ENCODE peak calls at places on chromosomes 4 and X, in nine cellular contexts. U, Y, X, F, G, O, H, V and C are unnamed samples.

GRCh38 chr4:87469390-87469789 is 47.0 kb downstream of the NUDT9 start:
- DNase-seq in F (no peak), U (no peak), X (no peak), G (no peak), H (no peak), O (no peak), Y (no peak), V (no peak), C (no peak)

GRCh38 chr4:54658321-54659093 is 750 bp downstream of the KIT start:
- DNase-seq in H (no peak), F (peak; percentile 38), U (peak; percentile 64), O (no peak), X (peak; percentile 65), V (peak; percentile 52), Y (no peak), G (peak; percentile 59), C (peak; percentile 14)

GRCh38 chr4:13911256-13911655 is 283.7 kb upstream of the BOD1L1 start:
- DNase-seq in O (no peak), G (no peak), U (no peak), V (no peak), F (no peak), Y (no peak), H (no peak), X (no peak), C (no peak)

GRCh38 chrX:135498236-135498635 is 22.2 kb upstream of the INTS6L start:
- DNase-seq in F (no peak), X (no peak), V (no peak), O (no peak), U (no peak), Y (no peak), H (no peak), G (no peak), C (no peak)

GRCh38 chr4:6755088-6755753 is 27.3 kb upstream of the KIAA0232 start:
- DNase-seq in O (no peak), G (no peak), H (no peak), X (no peak), U (peak; percentile 18), F (no peak), Y (no peak), V (no peak), C (peak; percentile 92)

GRCh38 chr4:141609243-141609642 is 27.1 kb upstream of the IL15 start:
- DNase-seq in H (no peak), U (peak; percentile 50), F (no peak), V (no peak), Y (no peak), G (no peak), X (no peak), O (no peak), C (no peak)

GRCh38 chrX:42119076-42119475 is 195.7 kb upstream of the CASK start:
- DNase-seq in Y (no peak), O (no peak), F (peak; percentile 67), G (no peak), U (no peak), X (no peak), V (no peak), H (no peak), C (peak; percentile 81)

GRCh38 chrX:10158279-10158939 is 1.6 kb downstream of the CLCN4 start:
- DNase-seq in F (no peak), H (no peak), U (no peak), Y (no peak), X (no peak), G (no peak), O (peak; percentile 45), V (peak; percentile 5), C (no peak)

GRCh38 chr4:154485127-154485773 is 6.3 kb downstream of the DCHS2 start:
- DNase-seq in Y (no peak), H (no peak), F (no peak), V (no peak), X (no peak), U (no peak), O (no peak), G (no peak), C (no peak)

GRCh38 chrX:40040686-40041461 is 56.9 kb downstream of the BCOR start:
- DNase-seq in H (no peak), V (no peak), X (no peak), U (no peak), F (no peak), Y (no peak), G (no peak), O (no peak), C (no peak)

GRCh38 chr4:5118091-5118786 is 67.0 kb downstream of the STK32B start:
- DNase-seq in V (no peak), H (no peak), F (no peak), Y (no peak), G (no peak), X (no peak), U (no peak), O (no peak), C (no peak)

GRCh38 chrX:48520455-48520854 is 1.2 kb upstream of the EBP start:
- DNase-seq in H (no peak), F (no peak), U (no peak), V (no peak), O (no peak), Y (no peak), G (no peak), X (no peak), C (no peak)

GRCh38 chr4:180598281-180598680 is 1644.9 kb upstream of the TENM3 start:
- DNase-seq in O (no peak), H (no peak), U (no peak), F (no peak), V (no peak), G (no peak), X (peak; percentile 41), Y (no peak), C (no peak)

GRCh38 chr4:180057198-180057821 is 2185.9 kb upstream of the TENM3 start:
- DNase-seq in G (peak; percentile 15), V (peak; percentile 18), U (no peak), Y (no peak), H (no peak), F (peak; percentile 6), O (no peak), X (peak; percentile 30), C (no peak)

GRCh38 chr4:113328514-113328913 is 279.1 kb downstream of the ANK2 start:
- DNase-seq in X (no peak), O (no peak), Y (no peak), F (no peak), U (no peak), G (peak; percentile 64), V (no peak), H (no peak), C (peak; percentile 15)

GRCh38 chr4:128455480-128455879 is 167.9 kb upstream of the PGRMC2 start:
- DNase-seq in O (no peak), X (no peak), U (no peak), V (no peak), G (no peak), Y (no peak), H (no peak), F (no peak), C (no peak)

GRCh38 chr4:46249106-46249505 is 125.3 kb upstream of the GABRG1 start:
- DNase-seq in H (no peak), G (no peak), O (no peak), F (no peak), Y (no peak), U (no peak), V (no peak), X (no peak), C (no peak)

GRCh38 chrX:106707771-106708454 is 18.6 kb upstream of the RNF128 start:
- DNase-seq in H (no peak), X (no peak), G (no peak), F (peak; percentile 90), O (no peak), V (no peak), U (no peak), Y (no peak), C (no peak)

GRCh38 chr4:52028970-52029369 is 8.8 kb upstream of the LRRC66 start:
- DNase-seq in O (no peak), F (peak; percentile 79), Y (no peak), X (no peak), U (no peak), H (no peak), V (no peak), G (no peak), C (no peak)

GRCh38 chrX:14946721-14947120 is 73.5 kb downstream of the MOSPD2 start:
- DNase-seq in V (no peak), O (no peak), H (no peak), G (no peak), X (no peak), F (no peak), Y (no peak), U (no peak), C (no peak)

GRCh38 chr4:102554482-102554881 is 53.3 kb downstream of the NFKB1 start:
- DNase-seq in H (no peak), O (no peak), Y (no peak), X (no peak), V (no peak), G (no peak), U (no peak), F (peak; percentile 80), C (no peak)

GRCh38 chrX:133698298-133698697 is 283.0 kb upstream of the GPC4 start:
- DNase-seq in Y (no peak), F (peak; percentile 53), X (no peak), U (no peak), G (peak; percentile 18), H (no peak), V (no peak), O (no peak), C (no peak)

GRCh38 chr4:9923195-9923812 is 98.0 kb downstream of the SLC2A9 start:
- DNase-seq in X (no peak), G (no peak), Y (no peak), U (no peak), O (no peak), F (no peak), V (no peak), H (no peak), C (no peak)

GRCh38 chrX:85024562-85024961 is 20.9 kb downstream of the APOOL start:
- DNase-seq in O (no peak), H (no peak), F (no peak), Y (no peak), X (no peak), U (no peak), G (no peak), V (no peak), C (no peak)

GRCh38 chrX:118528089-118528753 is 32.6 kb downstream of the DOCK11 start:
- DNase-seq in F (no peak), H (no peak), O (peak; percentile 20), X (peak; percentile 56), G (no peak), Y (no peak), U (no peak), V (no peak), C (no peak)

GRCh38 chr4:23268072-23268771 is 575.5 kb downstream of the GBA3 start:
- DNase-seq in Y (no peak), X (no peak), O (no peak), V (no peak), F (no peak), U (no peak), G (no peak), H (no peak), C (no peak)

GRCh38 chrX:65476564-65476963 is 58.0 kb downstream of the LAS1L start:
- DNase-seq in X (peak; percentile 51), G (no peak), O (no peak), F (no peak), U (no peak), V (no peak), Y (no peak), H (no peak), C (no peak)

GRCh38 chr4:70969076-70969475 is 24.4 kb upstream of the DCK start:
- DNase-seq in V (no peak), H (no peak), O (no peak), Y (no peak), G (no peak), X (no peak), F (peak; percentile 74), U (no peak), C (no peak)

GRCh38 chrX:11470231-11470630 is 177.0 kb downstream of the AMELX start:
- DNase-seq in F (peak; percentile 92), H (no peak), X (no peak), V (no peak), O (no peak), G (no peak), Y (no peak), U (no peak), C (no peak)

GRCh38 chrX:153993079-153993478 is 20.5 kb downstream of the TMEM187 start:
- DNase-seq in V (no peak), O (no peak), H (no peak), F (no peak), X (no peak), U (no peak), G (no peak), Y (no peak), C (no peak)

GRCh38 chr4:86482851-86483490 is 111.1 kb upstream of the PTPN13 start:
- DNase-seq in U (no peak), V (peak; percentile 88), H (no peak), G (peak; percentile 50), Y (no peak), X (no peak), O (no peak), F (peak; percentile 48), C (no peak)